ENCODE peak calls at places on chromosomes 2 and 18, in six cellular contexts. S, A, K, Q, D and R are unnamed samples.

GRCh38 chr2:235827585-235827992 is 333.7 kb downstream of the AGAP1 start:
- DNase-seq in S (no peak), A (no peak), K (peak), Q (no peak), D (no peak), R (no peak)

GRCh38 chr2:126761981-126762878 is 106.3 kb downstream of the GYPC start:
- DNase-seq in S (no peak), A (no peak), K (no peak), Q (no peak), D (no peak), R (no peak)

GRCh38 chr2:70328921-70329561 is 27.2 kb upstream of the FAM136A start:
- DNase-seq in S (no peak), A (no peak), K (peak), Q (peak), D (no peak), R (no peak)

GRCh38 chr2:178629463-178629862 is 149.2 kb downstream of the PLEKHA3 start:
- DNase-seq in S (no peak), A (no peak), K (no peak), Q (no peak), D (no peak), R (no peak)

GRCh38 chr2:211709394-211709793 is 829.2 kb downstream of the ERBB4 start:
- DNase-seq in S (no peak), A (no peak), K (no peak), Q (no peak), D (no peak), R (no peak)

GRCh38 chr18:12686100-12686499 is 16.4 kb downstream of the CEP76 start:
- DNase-seq in S (no peak), A (peak), K (peak), Q (peak), D (no peak), R (no peak)

GRCh38 chr18:76979906-76980305 is 152.7 kb downstream of the MBP start:
- DNase-seq in S (no peak), A (no peak), K (no peak), Q (no peak), D (no peak), R (no peak)

GRCh38 chr2:227464851-227465250 is 7.1 kb upstream of the AGFG1 start:
- DNase-seq in S (no peak), A (no peak), K (no peak), Q (no peak), D (no peak), R (no peak)

GRCh38 chr2:12980817-12981216 is 264.1 kb downstream of the TRIB2 start:
- DNase-seq in S (no peak), A (no peak), K (no peak), Q (no peak), D (no peak), R (no peak)

GRCh38 chr2:187658952-187659525 is 104.8 kb upstream of the TFPI start:
- DNase-seq in S (no peak), A (peak), K (peak), Q (peak), D (no peak), R (peak)

GRCh38 chr2:162060522-162060921 is 13.5 kb downstream of the DPP4 start:
- DNase-seq in S (no peak), A (no peak), K (no peak), Q (no peak), D (no peak), R (no peak)

GRCh38 chr18:75211002-75211621 is 515 bp downstream of the TSHZ1 start:
- DNase-seq in S (peak), A (no peak), K (no peak), Q (peak), D (no peak), R (no peak)

GRCh38 chr2:27509326-27509725 is 12.7 kb downstream of the GCKR start:
- DNase-seq in S (no peak), A (no peak), K (no peak), Q (no peak), D (no peak), R (no peak)

GRCh38 chr18:46013484-46014189 is 46.5 kb upstream of the EPG5 start:
- DNase-seq in S (no peak), A (no peak), K (no peak), Q (no peak), D (no peak), R (no peak)

GRCh38 chr2:140643761-140644187 is 1487.0 kb downstream of the LRP1B start:
- DNase-seq in S (no peak), A (no peak), K (no peak), Q (no peak), D (no peak), R (no peak)

GRCh38 chr2:241390301-241391206 is 34.5 kb downstream of the FARP2 start:
- DNase-seq in S (no peak), A (no peak), K (no peak), Q (no peak), D (no peak), R (no peak)

GRCh38 chr2:101305044-101305443 is 3.5 kb downstream of the RNF149 start:
- DNase-seq in S (no peak), A (no peak), K (no peak), Q (no peak), D (no peak), R (no peak)

GRCh38 chr2:64376926-64377325 is 77.0 kb upstream of the LGALSL start:
- DNase-seq in S (no peak), A (no peak), K (no peak), Q (no peak), D (no peak), R (no peak)

GRCh38 chr2:64369706-64370105 is 84.3 kb upstream of the LGALSL start:
- DNase-seq in S (no peak), A (no peak), K (no peak), Q (no peak), D (no peak), R (no peak)

GRCh38 chr2:64371727-64372126 is 82.2 kb upstream of the LGALSL start:
- DNase-seq in S (no peak), A (no peak), K (no peak), Q (no peak), D (no peak), R (no peak)

GRCh38 chr2:64379221-64379620 is 74.7 kb upstream of the LGALSL start:
- DNase-seq in S (no peak), A (no peak), K (no peak), Q (no peak), D (no peak), R (no peak)

GRCh38 chr2:64374686-64375085 is 79.3 kb upstream of the LGALSL start:
- DNase-seq in S (no peak), A (no peak), K (no peak), Q (no peak), D (no peak), R (no peak)
- TF ChIP-seq JUND in S (no peak), A (no peak), K (no peak), Q (no peak), D (no peak), R (no peak)

GRCh38 chr2:55112229-55113016 is 62.2 kb upstream of the RTN4 start:
- DNase-seq in S (peak), A (no peak), K (no peak), Q (peak), D (no peak), R (no peak)

GRCh38 chr2:55111230-55111569 is 60.9 kb upstream of the RTN4 start:
- DNase-seq in S (no peak), A (no peak), K (no peak), Q (no peak), D (no peak), R (no peak)

GRCh38 chr2:55109219-55109891 is 59.1 kb upstream of the RTN4 start:
- DNase-seq in S (no peak), A (no peak), K (no peak), Q (peak), D (no peak), R (no peak)

GRCh38 chr2:55113976-55114564 is 63.8 kb upstream of the RTN4 start:
- DNase-seq in S (no peak), A (no peak), K (no peak), Q (peak), D (no peak), R (no peak)

DNA sequence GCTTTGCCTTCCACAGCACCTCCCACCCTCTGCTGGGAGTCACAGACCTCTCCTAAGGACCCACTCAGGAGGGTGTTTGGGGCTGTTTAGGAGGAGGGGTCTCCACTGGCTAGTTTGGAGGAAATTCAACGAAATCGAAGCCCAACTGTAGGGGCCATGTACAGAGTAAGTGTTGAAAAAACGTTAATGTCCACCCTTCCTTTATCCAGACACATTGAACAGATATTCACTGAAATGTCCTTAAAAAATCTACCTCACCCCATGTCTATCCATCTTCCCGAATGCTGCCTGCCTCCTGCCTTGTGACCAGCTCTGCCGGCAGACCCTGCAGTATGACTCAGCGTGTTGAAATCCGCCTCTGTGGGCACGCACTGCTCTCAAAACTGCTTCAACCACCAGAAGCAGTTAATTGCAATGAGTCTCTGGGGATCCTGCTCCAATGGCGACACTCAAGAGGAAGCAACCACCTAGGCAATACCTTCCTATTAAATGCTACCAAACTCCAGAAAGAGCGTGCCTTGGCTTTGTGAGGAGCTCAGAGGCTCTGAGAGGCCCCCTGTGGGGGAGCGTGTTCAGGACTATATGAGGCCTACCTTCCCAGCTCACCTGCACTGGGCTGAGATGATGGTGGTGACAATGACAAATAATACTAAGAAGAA is 61.4 kb upstream of the RTN4 start:
- DNase-seq in S (peak), A (no peak), K (peak), Q (peak), D (no peak), R (no peak)
- H3K9ac ChIP-seq in S (peak), A (peak), K (peak), Q (peak), D (no peak), R (no peak)

GRCh38 chr2:240134466-240134865 is 1.6 kb downstream of the COPS9 start:
- DNase-seq in S (no peak), A (no peak), K (no peak), Q (no peak), D (no peak), R (no peak)

GRCh38 chr2:240132651-240132980 is 3.5 kb downstream of the COPS9 start:
- DNase-seq in S (no peak), A (no peak), K (no peak), Q (no peak), D (no peak), R (no peak)

GRCh38 chr2:240131941-240132650 is 4.0 kb downstream of the COPS9 start:
- DNase-seq in S (no peak), A (no peak), K (no peak), Q (no peak), D (no peak), R (no peak)

GRCh38 chr2:240134956-240135520 is 1.1 kb downstream of the COPS9 start:
- DNase-seq in S (peak), A (no peak), K (no peak), Q (no peak), D (no peak), R (no peak)

GRCh38 chr2:240133401-240133800 is 2.7 kb downstream of the COPS9 start:
- DNase-seq in S (no peak), A (no peak), K (no peak), Q (no peak), D (no peak), R (no peak)
- TF ChIP-seq JUND in S (no peak), A (no peak), K (no peak), Q (no peak), D (no peak), R (no peak)

GRCh38 chr2:33146112-33146511 is 199.4 kb downstream of the LTBP1 start:
- DNase-seq in S (no peak), A (no peak), K (no peak), Q (no peak), D (no peak), R (no peak)
- H3K9ac ChIP-seq in S (no peak), A (peak), K (no peak), Q (no peak), D (no peak), R (no peak)